ENCODE peak calls at places on chromosomes 16 and 17, in six cellular contexts. T, W, O, J, N and E are unnamed samples.

GRCh38 chr17:8375738-8376259 is 705 bp downstream of the KRABD2 start:
- DNase-seq in T (peak; percentile 60), W (no peak), O (peak; percentile 40), J (no peak), N (no peak), E (no peak)

GRCh38 chr17:42067371-42068180 is 17.2 kb upstream of the C17orf113 start:
- DNase-seq in T (peak; percentile 87), W (peak; percentile 45), O (peak; percentile 81), J (peak; percentile 73), N (peak; percentile 85), E (peak; percentile 90)

GRCh38 chr16:57485091-57485915 is 990 bp downstream of the DOK4 start:
- DNase-seq in T (no peak), W (no peak), O (peak; percentile 81), J (peak; percentile 70), N (no peak), E (peak; percentile 82)

GRCh38 chr16:68732068-68732680 is 4.9 kb upstream of the CDH1 start:
- DNase-seq in T (peak; percentile 74), W (no peak), O (peak; percentile 95), J (no peak), N (peak; percentile 61), E (peak; percentile 88)

GRCh38 chr16:77223184-77223583 is 24.0 kb downstream of the SYCE1L start:
- DNase-seq in T (peak; percentile 87), W (no peak), O (peak; percentile 25), J (no peak), N (peak; percentile 35), E (no peak)

GRCh38 chr16:66256919-66257318 is 109.6 kb upstream of the CDH5 start:
- DNase-seq in T (no peak), W (no peak), O (no peak), J (peak; percentile 31), N (no peak), E (no peak)

GRCh38 chr16:87723224-87723619 is 42.6 kb downstream of the KLHDC4 start:
- DNase-seq in T (no peak), W (peak; percentile 72), O (no peak), J (no peak), N (peak; percentile 99), E (peak; percentile 66)

GRCh38 chr17:74152591-74153455 is 50.7 kb upstream of the RPL38 start:
- DNase-seq in T (no peak), W (no peak), O (peak; percentile 12), J (peak; percentile 43), N (peak; percentile 91), E (no peak)

GRCh38 chr16:68128577-68129305 is 43.6 kb downstream of the NFATC3 start:
- DNase-seq in T (peak; percentile 18), W (no peak), O (no peak), J (no peak), N (no peak), E (no peak)

GRCh38 chr16:7651803-7652570 is 319.3 kb downstream of the RBFOX1 start:
- DNase-seq in T (peak; percentile 24), W (no peak), O (no peak), J (no peak), N (no peak), E (no peak)

GRCh38 chr16:53091508-53092211 is 36.9 kb downstream of the CHD9 start:
- DNase-seq in T (peak; percentile 76), W (peak; percentile 83), O (peak; percentile 55), J (peak; percentile 74), N (peak; percentile 76), E (no peak)

GRCh38 chr16:50279142-50279865 is 13.0 kb downstream of the ADCY7 start:
- DNase-seq in T (no peak), W (peak; percentile 62), O (peak; percentile 79), J (peak; percentile 84), N (no peak), E (peak; percentile 91)

GRCh38 chr17:31566247-31566991 is 174.9 kb downstream of the RAB11FIP4 start:
- DNase-seq in T (no peak), W (no peak), O (no peak), J (no peak), N (no peak), E (no peak)

GRCh38 chr17:31015639-31016038 is 44.8 kb downstream of the RNF135 start:
- DNase-seq in T (no peak), W (no peak), O (no peak), J (no peak), N (no peak), E (no peak)

GRCh38 chr16:14454391-14454790 is 175.7 kb downstream of the PARN start:
- DNase-seq in T (no peak), W (no peak), O (no peak), J (no peak), N (no peak), E (no peak)

GRCh38 chr16:2386990-2387389 is 42.3 kb upstream of the CCNF start:
- DNase-seq in T (peak; percentile 90), W (no peak), O (no peak), J (no peak), N (no peak), E (no peak)

GRCh38 chr16:2385441-2385840 is 43.8 kb upstream of the CCNF start:
- DNase-seq in T (peak; percentile 19), W (no peak), O (no peak), J (no peak), N (no peak), E (no peak)

GRCh38 chr16:2388139-2388874 is 40.9 kb upstream of the CCNF start:
- DNase-seq in T (no peak), W (no peak), O (no peak), J (no peak), N (no peak), E (no peak)

GRCh38 chr16:2388875-2389433 is 40.3 kb upstream of the CCNF start:
- DNase-seq in T (no peak), W (peak; percentile 32), O (peak; percentile 17), J (no peak), N (no peak), E (peak; percentile 51)
- H3K27ac ChIP-seq in T (no peak overlapping the region), W (no peak overlapping the region), O (no peak overlapping the region), J (no peak overlapping the region), N (no peak overlapping the region), E (no peak overlapping the region)

GRCh38 chr17:17993852-17994251 is 21.2 kb downstream of the DRC3 start:
- DNase-seq in T (no peak), W (no peak), O (no peak), J (no peak), N (no peak), E (no peak)

GRCh38 chr17:17994770-17995169 is 22.1 kb downstream of the DRC3 start:
- DNase-seq in T (no peak), W (no peak), O (no peak), J (no peak), N (no peak), E (no peak)

GRCh38 chr17:17990282-17990681 is 17.6 kb downstream of the DRC3 start:
- DNase-seq in T (no peak), W (no peak), O (no peak), J (no peak), N (no peak), E (no peak)

GRCh38 chr17:17993366-17993765 is 20.7 kb downstream of the DRC3 start:
- DNase-seq in T (no peak), W (no peak), O (no peak), J (no peak), N (no peak), E (no peak)

DNA sequence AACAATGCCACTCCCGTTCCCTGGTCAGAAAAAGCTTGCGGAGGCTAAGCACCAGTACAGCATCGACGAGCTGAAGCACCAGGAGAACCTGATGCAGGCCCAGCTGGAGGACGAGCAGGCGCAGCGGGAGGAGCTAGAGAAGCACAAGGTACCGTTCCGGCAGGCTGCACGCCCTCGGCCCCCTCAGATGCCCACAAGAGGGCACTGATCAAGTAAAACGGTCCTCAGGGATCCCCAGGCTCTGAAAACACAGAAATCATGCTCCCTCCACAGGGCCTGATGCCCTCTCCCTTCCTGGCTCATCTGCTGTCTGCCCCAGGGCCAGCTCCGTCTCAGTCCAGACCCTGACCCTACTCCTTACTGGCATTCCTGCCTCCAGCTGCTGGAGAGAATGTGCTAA is 21.6 kb downstream of the DRC3 start:
- DNase-seq in T (peak; percentile 91), W (peak; percentile 36), O (no peak), J (no peak), N (peak; percentile 86), E (no peak)
- H3K4me3 ChIP-seq in T (no peak overlapping the region), W (no peak overlapping the region), O (no peak overlapping the region), J (no peak overlapping the region), N (no peak overlapping the region), E (no peak overlapping the region)

DNA sequence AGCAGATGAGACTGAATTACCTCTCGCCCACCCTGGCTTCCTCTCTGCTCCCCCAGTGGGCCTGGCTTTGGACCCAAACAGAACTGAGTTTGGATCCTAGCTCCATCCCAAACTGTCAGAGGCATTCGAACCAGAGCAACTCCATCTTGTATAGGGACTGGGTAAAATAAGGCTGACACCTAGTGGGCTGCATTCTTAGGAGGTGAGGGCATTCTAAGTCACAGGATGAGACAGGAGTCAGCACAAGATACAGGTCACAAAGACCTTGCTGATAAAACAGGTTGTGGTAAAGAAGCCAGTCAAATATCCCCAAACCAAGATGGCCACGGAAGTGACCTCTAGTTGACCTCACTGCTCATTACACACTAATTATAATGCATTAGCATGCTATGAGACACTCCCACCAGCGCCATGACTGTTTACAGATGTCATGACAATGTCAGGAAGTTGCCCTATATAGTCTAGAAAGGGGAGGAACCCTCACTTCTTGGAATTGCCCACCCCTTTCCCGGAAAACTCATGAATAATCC is 44.4 kb downstream of the LYRM1 start:
- DNase-seq in T (peak; percentile 16), W (no peak), O (no peak), J (no peak), N (no peak), E (no peak)
- TF ChIP-seq CTCF in T (peak; percentile 43), W (peak; percentile 22), O (no peak), J (no peak), N (no peak), E (no peak)

GRCh38 chr17:27506348-27507218 is 50.3 kb downstream of the KSR1 start:
- DNase-seq in T (peak; percentile 87), W (no peak), O (no peak), J (no peak), N (no peak), E (no peak)
- H3K27ac ChIP-seq in T (peak overlapping the region; percentile 78), W (no peak overlapping the region), O (no peak overlapping the region), J (no peak overlapping the region), N (no peak overlapping the region), E (no peak overlapping the region)

DNA sequence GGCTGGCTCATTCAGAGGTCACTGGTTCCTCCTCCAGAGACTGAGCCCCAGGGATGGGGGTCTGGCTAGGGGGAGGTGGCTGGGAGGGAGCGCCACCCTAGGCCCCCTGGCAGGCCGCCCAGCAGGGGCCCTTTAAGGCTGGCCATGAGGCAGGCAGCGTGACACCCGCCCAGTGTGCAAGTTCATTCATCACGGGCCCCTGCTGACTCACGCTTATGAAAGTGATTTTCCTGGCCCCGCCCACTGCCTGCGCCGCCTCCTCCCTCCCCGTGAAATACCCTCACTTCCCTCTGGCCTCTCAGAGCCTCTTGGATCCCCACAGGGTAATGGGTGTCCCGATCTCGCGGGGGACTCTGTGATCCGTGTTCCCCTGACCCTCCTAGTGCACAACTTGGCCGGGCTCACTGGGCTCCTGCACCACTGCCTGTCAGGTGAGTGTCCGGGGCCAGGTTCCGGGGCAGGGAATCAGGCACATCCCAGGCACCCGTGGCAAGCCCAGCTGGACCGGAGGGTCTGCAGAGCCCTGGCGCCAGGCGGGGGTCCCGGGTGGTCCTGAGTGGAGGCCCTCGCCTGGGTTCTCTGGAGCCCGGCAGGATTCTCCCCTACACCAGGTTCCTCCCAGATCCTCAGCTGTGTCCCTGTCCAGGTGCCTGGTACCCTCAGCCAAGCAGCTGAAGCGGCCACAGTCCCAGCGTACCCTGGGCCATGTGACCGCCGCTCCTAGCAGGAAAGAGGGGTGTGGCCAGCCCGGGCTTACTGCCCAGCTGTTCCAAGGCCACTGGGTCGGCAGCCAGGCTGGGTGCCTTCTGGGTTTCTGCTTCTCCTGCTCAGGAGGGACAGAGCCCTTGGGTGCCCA is at the start of gene OSGIN1:
- DNase-seq in T (peak; percentile 54), W (peak; percentile 96), O (peak; percentile 97), J (peak; percentile 98), N (peak; percentile 88), E (peak; percentile 96)
- H3K4me3 ChIP-seq in T (no peak within 1 kb of the TSS), W (peak within 1 kb of the TSS; percentile 77), O (peak within 1 kb of the TSS; percentile 62), J (peak within 1 kb of the TSS; percentile 67), N (peak within 1 kb of the TSS; percentile 65), E (peak within 1 kb of the TSS; percentile 57)